ENCODE peak calls at places on chromosome 12, in five cellular contexts. E is Right ventricle myocardium superior, A is right lobe of liver, X is HTR-8/SVneo, V is NCI-H345. W is an unnamed sample.

GRCh38 chr12:127052491-127053232 is 1214.3 kb upstream of the TMEM132C start:
- DNase-seq in V (no peak), E (no peak), A (no peak), X (peak), W (no peak)

GRCh38 chr12:102484017-102484731 is 3.8 kb upstream of the IGF1 start:
- DNase-seq in E (peak), X (peak), A (peak), V (peak), W (no peak)

GRCh38 chr12:6263931-6264330 is 46.6 kb upstream of the PLEKHG6 start:
- DNase-seq in X (no peak), V (peak), A (no peak), E (no peak), W (no peak)

GRCh38 chr12:43282106-43282505 is 269.9 kb downstream of the ADAMTS20 start:
- DNase-seq in V (no peak), A (no peak), X (no peak), E (no peak), W (no peak)

GRCh38 chr12:54009171-54010052 is 627 bp downstream of the HOXC8 start:
- DNase-seq in X (no peak), E (no peak), V (no peak), A (no peak), W (no peak)

GRCh38 chr12:27525373-27525772 is 1.4 kb downstream of the PPFIBP1 start:
- DNase-seq in V (no peak), X (peak), E (no peak), A (no peak), W (peak)

GRCh38 chr12:105820407-105821140 is 318.2 kb downstream of the NUAK1 start:
- DNase-seq in V (no peak), E (peak), X (no peak), A (no peak), W (no peak)

GRCh38 chr12:92561543-92561899 is 141.3 kb upstream of the PLEKHG7 start:
- DNase-seq in X (no peak), E (no peak), A (no peak), V (peak), W (no peak)

GRCh38 chr12:25401547-25402345 is 151.0 kb upstream of the KRAS start:
- DNase-seq in A (no peak), E (no peak), V (no peak), X (no peak), W (no peak)

GRCh38 chr12:21813125-21813524 is 38.6 kb upstream of the KCNJ8 start:
- DNase-seq in X (no peak), A (no peak), E (no peak), V (no peak), W (no peak)

GRCh38 chr12:113472191-113473190 is 820 bp upstream of the LHX5 start:
- DNase-seq in A (no peak), E (no peak), V (no peak), X (no peak), W (no peak)

GRCh38 chr12:25590021-25590721 is 37.1 kb upstream of the LMNTD1 start:
- DNase-seq in V (no peak), A (no peak), X (no peak), E (no peak), W (no peak)

GRCh38 chr12:2668816-2669215 is 126.0 kb upstream of the FKBP4 start:
- DNase-seq in X (no peak), A (no peak), V (no peak), E (no peak), W (no peak)

GRCh38 chr12:89980236-89980635 is 271.6 kb upstream of the ATP2B1 start:
- DNase-seq in E (no peak), A (no peak), X (peak), V (no peak), W (peak)

GRCh38 chr12:124511259-124511985 is 56.0 kb downstream of the NCOR2 start:
- DNase-seq in A (no peak), V (no peak), X (no peak), E (no peak), W (no peak)

GRCh38 chr12:25352078-25352918 is 101.6 kb upstream of the KRAS start:
- DNase-seq in E (no peak), X (no peak), V (no peak), A (no peak), W (no peak)

GRCh38 chr12:106897082-106897481 is 58.6 kb upstream of the TMEM263 start:
- DNase-seq in A (no peak), X (peak), V (no peak), E (no peak), W (no peak)

GRCh38 chr12:23707270-23707669 is 242.2 kb downstream of the SOX5 start:
- DNase-seq in E (no peak), V (no peak), A (no peak), X (no peak), W (no peak)

GRCh38 chr12:96314723-96315122 is 85.5 kb downstream of the CDK17 start:
- DNase-seq in E (no peak), A (no peak), V (no peak), X (no peak), W (no peak)

GRCh38 chr12:66379613-66380012 is 77.3 kb downstream of the HELB start:
- DNase-seq in A (no peak), E (no peak), V (no peak), X (no peak), W (no peak)

W was measured in heart left ventricle.